ENCODE peak calls at places on chromosomes 12 and 14, in four cellular contexts. One of them, this sample, is unnamed.

GRCh38 chr14:92719421-92719820 is 29.0 kb downstream of the LGMN start:
- DNase-seq in NCI-H2081: no peak
- DNase-seq in H4: no peak
- DNase-seq in AG09319: no peak
- DNase-seq in this sample: no peak

GRCh38 chr12:26630546-26631027 is 202.4 kb downstream of the ITPR2 start:
- DNase-seq in NCI-H2081: no peak
- DNase-seq in AG09319: no peak
- DNase-seq in H4: peak
- DNase-seq in this sample: no peak

GRCh38 chr12:11078246-11078645 is 13.9 kb downstream of the TAS2R43 start:
- DNase-seq in NCI-H2081: no peak
- DNase-seq in AG09319: no peak
- DNase-seq in H4: no peak
- DNase-seq in this sample: no peak

GRCh38 chr12:66662729-66663128 is 16.1 kb downstream of the GRIP1 start:
- DNase-seq in H4: no peak
- DNase-seq in NCI-H2081: no peak
- DNase-seq in AG09319: no peak
- DNase-seq in this sample: peak

GRCh38 chr12:45284096-45284901 is 68.4 kb downstream of the ANO6 start:
- DNase-seq in AG09319: no peak
- DNase-seq in H4: peak
- DNase-seq in NCI-H2081: peak
- DNase-seq in this sample: no peak

GRCh38 chr12:116306968-116307367 is 29.5 kb upstream of the MED13L start:
- DNase-seq in H4: no peak
- DNase-seq in AG09319: no peak
- DNase-seq in NCI-H2081: no peak
- DNase-seq in this sample: no peak

GRCh38 chr12:68962855-68963455 is 30.0 kb upstream of the CPM start:
- DNase-seq in AG09319: no peak
- DNase-seq in H4: no peak
- DNase-seq in NCI-H2081: no peak
- DNase-seq in this sample: no peak

GRCh38 chr12:50101663-50102062 is 2.1 kb upstream of the GPD1 start:
- DNase-seq in AG09319: no peak
- DNase-seq in NCI-H2081: no peak
- DNase-seq in H4: peak
- DNase-seq in this sample: peak

GRCh38 chr12:108117163-108117849 is 11.8 kb upstream of the WSCD2 start:
- DNase-seq in H4: peak
- DNase-seq in AG09319: no peak
- DNase-seq in NCI-H2081: no peak
- DNase-seq in this sample: no peak

GRCh38 chr14:58272589-58273372 is 25.6 kb upstream of the ARID4A start:
- DNase-seq in NCI-H2081: no peak
- DNase-seq in H4: peak
- DNase-seq in AG09319: peak
- DNase-seq in this sample: no peak

GRCh38 chr12:28267920-28268680 is 77.8 kb downstream of the CCDC91 start:
- DNase-seq in AG09319: no peak
- DNase-seq in NCI-H2081: no peak
- DNase-seq in H4: no peak
- DNase-seq in this sample: no peak

GRCh38 chr14:100375963-100376735 is 53.0 kb downstream of the SLC25A47 start:
- DNase-seq in AG09319: peak
- DNase-seq in H4: peak
- DNase-seq in NCI-H2081: peak
- DNase-seq in this sample: peak

GRCh38 chr12:1796515-1797010 is 23.8 kb upstream of the LRTM2 start:
- DNase-seq in NCI-H2081: no peak
- DNase-seq in H4: no peak
- DNase-seq in AG09319: no peak
- DNase-seq in this sample: no peak

GRCh38 chr14:47539065-47539464 is 136.3 kb downstream of the MDGA2 start:
- DNase-seq in NCI-H2081: peak
- DNase-seq in H4: peak
- DNase-seq in AG09319: no peak
- DNase-seq in this sample: peak

GRCh38 chr14:55599250-55599879 is 19.4 kb downstream of the KTN1 start:
- DNase-seq in AG09319: no peak
- DNase-seq in H4: peak
- DNase-seq in NCI-H2081: no peak
- DNase-seq in this sample: peak

GRCh38 chr12:53059434-53060063 is 9.7 kb downstream of the TNS2 start:
- DNase-seq in NCI-H2081: no peak
- DNase-seq in H4: no peak
- DNase-seq in AG09319: no peak
- DNase-seq in this sample: no peak